ENCODE peak calls at places on chromosomes 5 and 9, in five cellular contexts. One of them, this sample, is unnamed.

GRCh38 chr5:150763023-150763793 is 4.4 kb upstream of the DCTN4 start:
- DNase-seq in hepatic stellate cell: no peak
- DNase-seq in neural progenitor cell: no peak
- DNase-seq in amygdala: no peak
- DNase-seq in stimulated activated CD8-positive, alpha-beta memory T cell treated with anti-CD3 and anti-CD28 coated beads, Interleukin-12 subunit alpha, Interleukin-12 subunit beta, amount 100 ng/mL, for 4 hours: no peak
- DNase-seq in this sample: no peak

GRCh38 chr9:86282077-86282978 is at the start of gene ISCA1:
- DNase-seq in stimulated activated CD8-positive, alpha-beta memory T cell treated with anti-CD3 and anti-CD28 coated beads, Interleukin-12 subunit alpha, Interleukin-12 subunit beta, amount 100 ng/mL, for 4 hours: peak
- DNase-seq in amygdala: peak
- DNase-seq in hepatic stellate cell: peak
- DNase-seq in neural progenitor cell: peak
- DNase-seq in this sample: peak

GRCh38 chr9:37262410-37262809 is 142.0 kb downstream of the ZCCHC7 start:
- DNase-seq in stimulated activated CD8-positive, alpha-beta memory T cell treated with anti-CD3 and anti-CD28 coated beads, Interleukin-12 subunit alpha, Interleukin-12 subunit beta, amount 100 ng/mL, for 4 hours: no peak
- DNase-seq in hepatic stellate cell: peak
- DNase-seq in neural progenitor cell: peak
- DNase-seq in amygdala: no peak
- DNase-seq in this sample: no peak

GRCh38 chr5:97225222-97225621 is 42.2 kb upstream of the RIOK2 start:
- DNase-seq in amygdala: no peak
- DNase-seq in stimulated activated CD8-positive, alpha-beta memory T cell treated with anti-CD3 and anti-CD28 coated beads, Interleukin-12 subunit alpha, Interleukin-12 subunit beta, amount 100 ng/mL, for 4 hours: no peak
- DNase-seq in neural progenitor cell: no peak
- DNase-seq in hepatic stellate cell: no peak
- DNase-seq in this sample: no peak

GRCh38 chr9:72978724-72979123 is 25.9 kb upstream of the ALDH1A1 start:
- DNase-seq in amygdala: no peak
- DNase-seq in stimulated activated CD8-positive, alpha-beta memory T cell treated with anti-CD3 and anti-CD28 coated beads, Interleukin-12 subunit alpha, Interleukin-12 subunit beta, amount 100 ng/mL, for 4 hours: no peak
- DNase-seq in hepatic stellate cell: no peak
- DNase-seq in neural progenitor cell: no peak
- DNase-seq in this sample: no peak

GRCh38 chr9:80012557-80013330 is 441.0 kb downstream of the TLE4 start:
- DNase-seq in amygdala: no peak
- DNase-seq in stimulated activated CD8-positive, alpha-beta memory T cell treated with anti-CD3 and anti-CD28 coated beads, Interleukin-12 subunit alpha, Interleukin-12 subunit beta, amount 100 ng/mL, for 4 hours: no peak
- DNase-seq in neural progenitor cell: no peak
- DNase-seq in hepatic stellate cell: no peak
- DNase-seq in this sample: no peak

GRCh38 chr9:134284273-134284672 is 42.0 kb upstream of the RXRA start:
- DNase-seq in stimulated activated CD8-positive, alpha-beta memory T cell treated with anti-CD3 and anti-CD28 coated beads, Interleukin-12 subunit alpha, Interleukin-12 subunit beta, amount 100 ng/mL, for 4 hours: no peak
- DNase-seq in hepatic stellate cell: no peak
- DNase-seq in amygdala: no peak
- DNase-seq in neural progenitor cell: no peak
- DNase-seq in this sample: no peak

GRCh38 chr5:104273725-104274124 is 711.1 kb upstream of the NUDT12 start:
- DNase-seq in neural progenitor cell: no peak
- DNase-seq in amygdala: no peak
- DNase-seq in hepatic stellate cell: no peak
- DNase-seq in stimulated activated CD8-positive, alpha-beta memory T cell treated with anti-CD3 and anti-CD28 coated beads, Interleukin-12 subunit alpha, Interleukin-12 subunit beta, amount 100 ng/mL, for 4 hours: no peak
- DNase-seq in this sample: no peak

GRCh38 chr9:96020822-96021615 is 145.5 kb downstream of the ERCC6L2 start:
- DNase-seq in hepatic stellate cell: no peak
- DNase-seq in stimulated activated CD8-positive, alpha-beta memory T cell treated with anti-CD3 and anti-CD28 coated beads, Interleukin-12 subunit alpha, Interleukin-12 subunit beta, amount 100 ng/mL, for 4 hours: peak
- DNase-seq in neural progenitor cell: peak
- DNase-seq in amygdala: no peak
- DNase-seq in this sample: no peak

GRCh38 chr9:12819436-12820185 is 44.8 kb downstream of the LURAP1L start:
- DNase-seq in amygdala: no peak
- DNase-seq in neural progenitor cell: peak
- DNase-seq in stimulated activated CD8-positive, alpha-beta memory T cell treated with anti-CD3 and anti-CD28 coated beads, Interleukin-12 subunit alpha, Interleukin-12 subunit beta, amount 100 ng/mL, for 4 hours: no peak
- DNase-seq in hepatic stellate cell: no peak
- DNase-seq in this sample: no peak

GRCh38 chr5:108567429-108567828 is 180.3 kb upstream of the FER start:
- DNase-seq in neural progenitor cell: no peak
- DNase-seq in stimulated activated CD8-positive, alpha-beta memory T cell treated with anti-CD3 and anti-CD28 coated beads, Interleukin-12 subunit alpha, Interleukin-12 subunit beta, amount 100 ng/mL, for 4 hours: no peak
- DNase-seq in amygdala: no peak
- DNase-seq in hepatic stellate cell: no peak
- DNase-seq in this sample: no peak

GRCh38 chr5:180155331-180155881 is 53.6 kb downstream of the RASGEF1C start:
- DNase-seq in neural progenitor cell: no peak
- DNase-seq in hepatic stellate cell: no peak
- DNase-seq in stimulated activated CD8-positive, alpha-beta memory T cell treated with anti-CD3 and anti-CD28 coated beads, Interleukin-12 subunit alpha, Interleukin-12 subunit beta, amount 100 ng/mL, for 4 hours: no peak
- DNase-seq in amygdala: no peak
- DNase-seq in this sample: no peak

GRCh38 chr5:111859031-111859430 is 102.0 kb upstream of the NREP start:
- DNase-seq in hepatic stellate cell: no peak
- DNase-seq in amygdala: no peak
- DNase-seq in stimulated activated CD8-positive, alpha-beta memory T cell treated with anti-CD3 and anti-CD28 coated beads, Interleukin-12 subunit alpha, Interleukin-12 subunit beta, amount 100 ng/mL, for 4 hours: no peak
- DNase-seq in neural progenitor cell: no peak
- DNase-seq in this sample: no peak

GRCh38 chr9:33297455-33297854 is 7.1 kb downstream of the NFX1 start:
- DNase-seq in hepatic stellate cell: no peak
- DNase-seq in amygdala: no peak
- DNase-seq in neural progenitor cell: no peak
- DNase-seq in stimulated activated CD8-positive, alpha-beta memory T cell treated with anti-CD3 and anti-CD28 coated beads, Interleukin-12 subunit alpha, Interleukin-12 subunit beta, amount 100 ng/mL, for 4 hours: no peak
- DNase-seq in this sample: no peak

GRCh38 chr5:52685621-52686370 is 101.9 kb upstream of the ITGA1 start:
- DNase-seq in neural progenitor cell: no peak
- DNase-seq in amygdala: no peak
- DNase-seq in hepatic stellate cell: no peak
- DNase-seq in stimulated activated CD8-positive, alpha-beta memory T cell treated with anti-CD3 and anti-CD28 coated beads, Interleukin-12 subunit alpha, Interleukin-12 subunit beta, amount 100 ng/mL, for 4 hours: no peak
- DNase-seq in this sample: no peak

GRCh38 chr5:34929150-34929719 is at the start of gene DNAJC21:
- DNase-seq in hepatic stellate cell: peak
- DNase-seq in stimulated activated CD8-positive, alpha-beta memory T cell treated with anti-CD3 and anti-CD28 coated beads, Interleukin-12 subunit alpha, Interleukin-12 subunit beta, amount 100 ng/mL, for 4 hours: peak
- DNase-seq in neural progenitor cell: peak
- DNase-seq in amygdala: peak
- DNase-seq in this sample: peak

GRCh38 chr5:56557198-56557597 is 258.2 kb upstream of the MAP3K1 start:
- DNase-seq in stimulated activated CD8-positive, alpha-beta memory T cell treated with anti-CD3 and anti-CD28 coated beads, Interleukin-12 subunit alpha, Interleukin-12 subunit beta, amount 100 ng/mL, for 4 hours: no peak
- DNase-seq in hepatic stellate cell: no peak
- DNase-seq in amygdala: no peak
- DNase-seq in neural progenitor cell: no peak
- DNase-seq in this sample: no peak

GRCh38 chr5:139759219-139759721 is 36.3 kb upstream of the PSD2 start:
- DNase-seq in neural progenitor cell: no peak
- DNase-seq in hepatic stellate cell: no peak
- DNase-seq in amygdala: no peak
- DNase-seq in stimulated activated CD8-positive, alpha-beta memory T cell treated with anti-CD3 and anti-CD28 coated beads, Interleukin-12 subunit alpha, Interleukin-12 subunit beta, amount 100 ng/mL, for 4 hours: no peak
- DNase-seq in this sample: peak

GRCh38 chr5:96651948-96652753 is 10.0 kb upstream of the CAST start:
- DNase-seq in hepatic stellate cell: no peak
- DNase-seq in neural progenitor cell: no peak
- DNase-seq in stimulated activated CD8-positive, alpha-beta memory T cell treated with anti-CD3 and anti-CD28 coated beads, Interleukin-12 subunit alpha, Interleukin-12 subunit beta, amount 100 ng/mL, for 4 hours: no peak
- DNase-seq in amygdala: no peak
- DNase-seq in this sample: no peak

This sample was measured in upper lobe of left lung.